ENCODE peak calls at places on chromosomes 16 and 17, in eight cellular contexts. One of them, this sample, is unnamed.

GRCh38 chr16:80084614-80085013 is 456.2 kb upstream of the DYNLRB2 start:
- DNase-seq in epithelial cell of prostate: no peak
- DNase-seq in LoVo: peak
- DNase-seq in naive B cell: no peak
- DNase-seq in tibial artery: no peak
- DNase-seq in adrenal gland: peak
- DNase-seq in MCF 10A: peak
- DNase-seq in T-helper 1 cell: peak
- DNase-seq in this sample: no peak

GRCh38 chr17:4006745-4007211 is 42.5 kb upstream of the ATP2A3 start:
- DNase-seq in T-helper 1 cell: no peak
- DNase-seq in naive B cell: no peak
- DNase-seq in tibial artery: no peak
- DNase-seq in MCF 10A: no peak
- DNase-seq in epithelial cell of prostate: no peak
- DNase-seq in LoVo: no peak
- DNase-seq in adrenal gland: no peak
- DNase-seq in this sample: peak

GRCh38 chr17:2222901-2223616 is 80.5 kb downstream of the SMG6 start:
- DNase-seq in LoVo: no peak
- DNase-seq in epithelial cell of prostate: no peak
- DNase-seq in adrenal gland: peak
- DNase-seq in T-helper 1 cell: peak
- DNase-seq in MCF 10A: no peak
- DNase-seq in naive B cell: no peak
- DNase-seq in tibial artery: peak
- DNase-seq in this sample: peak

GRCh38 chr17:36949461-36949927 is 740 bp downstream of the AATF start:
- DNase-seq in adrenal gland: no peak
- DNase-seq in T-helper 1 cell: no peak
- DNase-seq in MCF 10A: peak
- DNase-seq in epithelial cell of prostate: no peak
- DNase-seq in LoVo: peak
- DNase-seq in naive B cell: no peak
- DNase-seq in tibial artery: no peak
- DNase-seq in this sample: no peak

GRCh38 chr17:38578641-38579480 is 26.9 kb downstream of the SRCIN1 start:
- DNase-seq in LoVo: no peak
- DNase-seq in T-helper 1 cell: no peak
- DNase-seq in adrenal gland: no peak
- DNase-seq in epithelial cell of prostate: no peak
- DNase-seq in MCF 10A: no peak
- DNase-seq in tibial artery: no peak
- DNase-seq in naive B cell: no peak
- DNase-seq in this sample: no peak

GRCh38 chr17:34820166-34820920 is 140.9 kb downstream of the CCT6B start:
- DNase-seq in adrenal gland: peak
- DNase-seq in LoVo: no peak
- DNase-seq in T-helper 1 cell: no peak
- DNase-seq in naive B cell: no peak
- DNase-seq in MCF 10A: no peak
- DNase-seq in epithelial cell of prostate: no peak
- DNase-seq in tibial artery: no peak
- DNase-seq in this sample: no peak

GRCh38 chr17:74190154-74190553 is 13.3 kb upstream of the RPL38 start:
- DNase-seq in naive B cell: no peak
- DNase-seq in adrenal gland: peak
- DNase-seq in LoVo: no peak
- DNase-seq in epithelial cell of prostate: no peak
- DNase-seq in MCF 10A: peak
- DNase-seq in tibial artery: no peak
- DNase-seq in T-helper 1 cell: no peak
- DNase-seq in this sample: no peak

GRCh38 chr16:27486760-27487159 is 63.0 kb downstream of the GTF3C1 start:
- DNase-seq in T-helper 1 cell: no peak
- DNase-seq in adrenal gland: no peak
- DNase-seq in MCF 10A: no peak
- DNase-seq in LoVo: no peak
- DNase-seq in naive B cell: no peak
- DNase-seq in tibial artery: no peak
- DNase-seq in epithelial cell of prostate: no peak
- DNase-seq in this sample: no peak

GRCh38 chr16:85928411-85928820 is 29.5 kb downstream of the IRF8 start:
- DNase-seq in LoVo: no peak
- DNase-seq in MCF 10A: peak
- DNase-seq in T-helper 1 cell: no peak
- DNase-seq in epithelial cell of prostate: no peak
- DNase-seq in tibial artery: peak
- DNase-seq in naive B cell: no peak
- DNase-seq in adrenal gland: peak
- DNase-seq in this sample: no peak

GRCh38 chr16:84055366-84055765 is 12.8 kb upstream of the SLC38A8 start:
- DNase-seq in epithelial cell of prostate: no peak
- DNase-seq in tibial artery: no peak
- DNase-seq in T-helper 1 cell: no peak
- DNase-seq in naive B cell: no peak
- DNase-seq in LoVo: no peak
- DNase-seq in adrenal gland: no peak
- DNase-seq in MCF 10A: no peak
- DNase-seq in this sample: no peak